ENCODE peak calls at places on chromosomes 1 and 21, in nine cellular contexts. N, K, I, T, X, W, R, U and F are unnamed samples.

GRCh38 chr1:30816211-30817082 is 58.9 kb upstream of the LAPTM5 start:
- DNase-seq in N (peak), K (no peak), I (peak), T (peak), X (no peak), W (no peak), R (no peak), U (no peak), F (no peak)

GRCh38 chr1:234628099-234628498 is 18.1 kb upstream of the IRF2BP2 start:
- DNase-seq in N (no peak), K (no peak), I (no peak), T (peak), X (peak), W (no peak), R (no peak), U (no peak), F (no peak)

GRCh38 chr1:198600906-198601305 is 37.9 kb upstream of the PTPRC start:
- DNase-seq in N (no peak), K (no peak), I (no peak), T (no peak), X (no peak), W (no peak), R (no peak), U (no peak), F (no peak)

GRCh38 chr1:38418195-38419030 is 371.8 kb upstream of the POU3F1 start:
- DNase-seq in N (no peak), K (no peak), I (no peak), T (no peak), X (no peak), W (no peak), R (no peak), U (no peak), F (no peak)

GRCh38 chr1:100449477-100449876 is 88.5 kb upstream of the GPR88 start:
- DNase-seq in N (no peak), K (no peak), I (no peak), T (no peak), X (no peak), W (no peak), R (no peak), U (no peak), F (no peak)

GRCh38 chr1:216325946-216326345 is 97.3 kb downstream of the USH2A start:
- DNase-seq in N (no peak), K (no peak), I (no peak), T (no peak), X (no peak), W (no peak), R (no peak), U (no peak), F (no peak)

GRCh38 chr1:193321242-193321842 is 134.9 kb upstream of the B3GALT2 start:
- DNase-seq in N (no peak), K (no peak), I (no peak), T (no peak), X (no peak), W (no peak), R (no peak), U (no peak), F (no peak)

GRCh38 chr1:164602142-164602429 is 43.1 kb downstream of the PBX1 start:
- DNase-seq in N (no peak), K (no peak), I (no peak), T (peak), X (peak), W (no peak), R (no peak), U (no peak), F (no peak)

GRCh38 chr21:21084179-21084578 is 86.0 kb downstream of the NCAM2 start:
- DNase-seq in N (no peak), K (no peak), I (no peak), T (no peak), X (no peak), W (no peak), R (no peak), U (no peak), F (no peak)

GRCh38 chr1:221741364-221741970 is 422 bp downstream of the DUSP10 start:
- DNase-seq in N (no peak), K (no peak), I (peak), T (peak), X (no peak), W (no peak), R (no peak), U (no peak), F (no peak)

GRCh38 chr1:11653101-11653601 is 1.1 kb downstream of the FBXO2 start:
- DNase-seq in N (peak), K (no peak), I (no peak), T (no peak), X (peak), W (no peak), R (no peak), U (peak), F (no peak)

GRCh38 chr1:109242387-109242786 is 7.0 kb upstream of the CELSR2 start:
- DNase-seq in N (no peak), K (no peak), I (no peak), T (peak), X (peak), W (no peak), R (no peak), U (peak), F (no peak)

GRCh38 chr21:34336245-34336644 is 27.6 kb upstream of the KCNE2 start:
- DNase-seq in N (no peak), K (no peak), I (no peak), T (no peak), X (no peak), W (no peak), R (no peak), U (no peak), F (no peak)

GRCh38 chr1:83692524-83693336 is 306.2 kb downstream of the TTLL7 start:
- DNase-seq in N (peak), K (no peak), I (peak), T (peak), X (no peak), W (no peak), R (no peak), U (no peak), F (no peak)

GRCh38 chr21:44943005-44943685 is 3.3 kb downstream of the SLX9 start:
- DNase-seq in N (no peak), K (no peak), I (no peak), T (no peak), X (no peak), W (no peak), R (no peak), U (no peak), F (no peak)

GRCh38 chr1:63124666-63125191 is 197.6 kb upstream of the FOXD3 start:
- DNase-seq in N (no peak), K (no peak), I (no peak), T (peak), X (no peak), W (no peak), R (peak), U (no peak), F (no peak)

GRCh38 chr1:112685913-112686312 is 11.5 kb downstream of the MOV10 start:
- DNase-seq in N (no peak), K (no peak), I (no peak), T (no peak), X (no peak), W (no peak), R (no peak), U (no peak), F (no peak)

GRCh38 chr1:54545916-54546635 is 2.0 kb upstream of the ACOT11 start:
- DNase-seq in N (no peak), K (no peak), I (no peak), T (no peak), X (no peak), W (no peak), R (no peak), U (no peak), F (no peak)

GRCh38 chr1:56715161-56715560 is 70.0 kb downstream of the PRKAA2 start:
- DNase-seq in N (no peak), K (no peak), I (no peak), T (peak), X (no peak), W (no peak), R (no peak), U (no peak), F (no peak)

GRCh38 chr21:45420061-45420521 is 15.1 kb downstream of the COL18A1 start:
- DNase-seq in N (no peak), K (no peak), I (no peak), T (no peak), X (peak), W (no peak), R (no peak), U (no peak), F (no peak)

GRCh38 chr1:224733021-224733911 is 117.1 kb downstream of the CNIH3 start:
- DNase-seq in N (peak), K (no peak), I (no peak), T (peak), X (no peak), W (no peak), R (no peak), U (no peak), F (no peak)

GRCh38 chr1:94801919-94802546 is 18.1 kb upstream of the SLC44A3 start:
- DNase-seq in N (peak), K (no peak), I (no peak), T (peak), X (no peak), W (no peak), R (no peak), U (no peak), F (peak)

GRCh38 chr1:94621392-94621791 is 79.8 kb upstream of the F3 start:
- DNase-seq in N (peak), K (no peak), I (no peak), T (no peak), X (peak), W (no peak), R (no peak), U (no peak), F (no peak)

GRCh38 chr21:43353282-43354010 is 73.5 kb downstream of the SIK1 start:
- DNase-seq in N (no peak), K (no peak), I (no peak), T (no peak), X (no peak), W (no peak), R (no peak), U (no peak), F (no peak)

GRCh38 chr21:37711294-37711844 is 204.9 kb downstream of the KCNJ6 start:
- DNase-seq in N (no peak), K (no peak), I (no peak), T (no peak), X (no peak), W (no peak), R (no peak), U (no peak), F (no peak)

GRCh38 chr21:33189237-33189636 is 40.5 kb upstream of the IFNAR2 start:
- DNase-seq in N (no peak), K (no peak), I (no peak), T (no peak), X (no peak), W (no peak), R (no peak), U (no peak), F (no peak)

GRCh38 chr1:225767591-225768540 is 9.8 kb upstream of the SRP9 start:
- DNase-seq in N (no peak), K (no peak), I (no peak), T (peak), X (peak), W (no peak), R (no peak), U (peak), F (no peak)

GRCh38 chr1:905071-905749 is 18.5 kb upstream of the SAMD11 start:
- DNase-seq in N (no peak), K (no peak), I (no peak), T (no peak), X (peak), W (no peak), R (no peak), U (peak), F (no peak)